ENCODE peak calls at places on chromosome 22, in six cellular contexts. C is MM.1S, D is HCT116, F is GM23248, E is PC-3, G is GM23338. V is an unnamed sample.

GRCh38 chr22:22810018-22810427 is 77.6 kb upstream of the IGLL5 start:
- DNase-seq in D (peak), E (no peak), C (no peak), G (no peak), F (no peak), V (peak)

GRCh38 chr22:46618667-46619066 is 1.5 kb upstream of the GRAMD4 start:
- DNase-seq in C (no peak), G (no peak), F (no peak), D (no peak), E (no peak), V (no peak)

GRCh38 chr22:46826438-46826837 is 64.0 kb downstream of the TBC1D22A start:
- DNase-seq in E (no peak), D (no peak), G (no peak), C (no peak), F (no peak), V (no peak)

GRCh38 chr22:23183107-23183698 is 2.9 kb downstream of the BCR start:
- DNase-seq in C (peak), E (peak), G (peak), D (no peak), F (peak), V (peak)

GRCh38 chr22:49259870-49260615 is 567.6 kb downstream of the BRD1 start:
- DNase-seq in F (no peak), D (no peak), G (no peak), E (no peak), C (no peak), V (no peak)

GRCh38 chr22:42294034-42294985 is 23.9 kb upstream of the TCF20 start:
- DNase-seq in G (peak), D (no peak), F (peak), E (peak), C (no peak), V (peak)

GRCh38 chr22:33873666-33874065 is 46.6 kb downstream of the LARGE1 start:
- DNase-seq in D (no peak), C (no peak), G (no peak), E (no peak), F (no peak), V (no peak)

GRCh38 chr22:22748297-22748743 is 103.9 kb downstream of the GGTLC2 start:
- DNase-seq in F (peak), D (no peak), C (peak), E (peak), G (peak), V (peak)

GRCh38 chr22:33438273-33438672 is 380.1 kb upstream of the SYN3 start:
- DNase-seq in C (no peak), G (no peak), F (peak), D (no peak), E (peak), V (no peak)

GRCh38 chr22:28953399-28953798 is 70.0 kb downstream of the ZNRF3 start:
- DNase-seq in F (no peak), G (no peak), D (no peak), C (no peak), E (no peak), V (no peak)

GRCh38 chr22:48899523-48900326 is 927.9 kb downstream of the BRD1 start:
- DNase-seq in F (no peak), D (no peak), E (no peak), G (no peak), C (no peak), V (no peak)

GRCh38 chr22:43592470-43592869 is 180.7 kb downstream of the MPPED1 start:
- DNase-seq in F (no peak), E (no peak), G (peak), C (no peak), D (no peak), V (no peak)

GRCh38 chr22:29081499-29082236 is 8.8 kb downstream of the KREMEN1 start:
- DNase-seq in G (no peak), D (no peak), E (no peak), C (no peak), F (no peak), V (no peak)

GRCh38 chr22:28448625-28449024 is 231.0 kb downstream of the TTC28 start:
- DNase-seq in D (no peak), E (no peak), G (no peak), C (no peak), F (no peak), V (no peak)

GRCh38 chr22:28829358-28830181 is 29.2 kb upstream of the XBP1 start:
- DNase-seq in F (peak), G (peak), E (peak), C (peak), D (peak), V (peak)

GRCh38 chr22:37929390-37929789 is 23.3 kb downstream of the MICALL1 start:
- DNase-seq in E (no peak), D (no peak), C (no peak), F (no peak), G (no peak), V (no peak)

GRCh38 chr22:41833369-41834004 is 582 bp downstream of the SREBF2 start:
- DNase-seq in E (peak), D (no peak), C (peak), G (peak), F (peak), V (peak)

GRCh38 chr22:48055185-48055584 is 1292.7 kb downstream of the TBC1D22A start:
- DNase-seq in E (no peak), G (no peak), F (no peak), C (no peak), D (no peak), V (no peak)

GRCh38 chr22:46936378-46936916 is 174.0 kb downstream of the TBC1D22A start:
- DNase-seq in D (no peak), C (no peak), G (no peak), E (no peak), F (peak), V (no peak)

GRCh38 chr22:22855085-22855484 is 32.5 kb upstream of the IGLL5 start:
- DNase-seq in C (no peak), D (no peak), E (no peak), F (no peak), G (no peak), V (no peak)

GRCh38 chr22:17952273-17952801 is 72.0 kb downstream of the MICAL3 start:
- DNase-seq in D (no peak), G (no peak), E (peak), C (no peak), F (no peak), V (no peak)

GRCh38 chr22:44648821-44649566 is 53.0 kb upstream of the PRR5 start:
- DNase-seq in F (peak), E (no peak), G (no peak), C (no peak), D (no peak), V (no peak)

GRCh38 chr22:43206515-43207161 is 19.7 kb upstream of the TTLL12 start:
- DNase-seq in E (no peak), D (no peak), F (no peak), G (no peak), C (no peak), V (no peak)

GRCh38 chr22:23754220-23754919 is at the start of gene VPREB3:
- DNase-seq in E (no peak), G (peak), D (no peak), C (no peak), F (no peak), V (peak)

GRCh38 chr22:47168900-47169800 is 406.7 kb downstream of the TBC1D22A start:
- DNase-seq in F (peak), G (peak), C (no peak), E (peak), D (no peak), V (no peak)

GRCh38 chr22:43446881-43447280 is 35.1 kb downstream of the MPPED1 start:
- DNase-seq in D (no peak), G (no peak), F (peak), E (peak), C (no peak), V (no peak)

GRCh38 chr22:44399196-44399837 is 86.6 kb upstream of the SHISAL1 start:
- DNase-seq in G (no peak), C (no peak), E (no peak), F (no peak), D (no peak), V (no peak)

GRCh38 chr22:33923033-33923432 is 2.8 kb upstream of the LARGE1 start:
- DNase-seq in G (no peak), E (no peak), C (no peak), F (peak), D (no peak), V (no peak)

GRCh38 chr22:42577623-42578240 is 24.0 kb downstream of the SERHL2 start:
- DNase-seq in C (no peak), G (no peak), D (no peak), F (no peak), E (no peak), V (no peak)

GRCh38 chr22:23060612-23061400 is 9.5 kb upstream of the GNAZ start:
- DNase-seq in E (no peak), C (no peak), G (no peak), F (no peak), D (no peak), V (no peak)

GRCh38 chr22:44147821-44148574 is 32.7 kb upstream of the PARVG start:
- DNase-seq in G (peak), F (peak), C (no peak), D (no peak), E (no peak), V (no peak)

GRCh38 chr22:35678836-35679235 is 30.6 kb downstream of the APOL6 start:
- DNase-seq in C (no peak), F (no peak), D (no peak), E (no peak), G (no peak), V (no peak)

DNA sequence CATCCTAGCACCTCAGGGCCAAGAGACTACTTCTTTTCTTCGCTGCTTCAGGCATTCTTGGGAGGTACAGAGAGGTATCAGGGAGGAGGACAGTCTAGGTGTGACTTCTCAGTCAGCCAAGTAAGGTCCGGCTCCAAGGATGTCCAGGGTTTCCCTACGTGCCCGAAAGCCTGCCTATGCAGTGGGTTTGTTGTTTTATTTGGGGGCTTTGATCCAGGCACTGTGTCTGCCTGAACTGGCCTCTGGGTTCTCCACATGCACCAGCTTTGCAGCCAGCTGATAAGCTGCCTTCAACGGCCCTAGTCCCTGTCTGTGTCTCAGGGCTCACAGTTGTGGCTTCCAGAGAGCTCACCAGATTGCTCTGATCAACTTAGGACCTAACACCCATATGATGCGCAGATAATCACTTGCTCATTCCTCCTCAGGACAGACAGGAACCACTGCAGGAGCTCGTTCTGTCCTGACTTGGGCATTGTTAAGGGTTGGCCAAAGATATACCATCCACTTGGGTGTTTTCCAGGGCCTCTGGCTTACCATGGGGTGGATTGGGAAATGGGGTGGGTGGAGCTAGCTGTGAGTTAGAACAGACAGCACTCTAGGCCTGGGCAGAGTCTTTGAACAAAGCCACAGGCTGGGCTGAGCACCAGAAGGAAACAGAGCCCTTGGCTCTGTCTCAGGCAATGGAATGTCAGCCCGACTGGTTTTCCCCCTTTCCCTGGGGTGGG is 45.5 kb upstream of the CRYBB3 start:
- DNase-seq in G (peak), C (no peak), E (peak), F (peak), D (no peak), V (no peak)
- TF ChIP-seq EZH2phosphoT487 in G (no peak), C (no peak), E (no peak), F (no peak), D (no peak), V (no peak)

GRCh38 chr22:21657361-21658118 is 8.3 kb upstream of the PPIL2 start:
- DNase-seq in D (peak), F (peak), G (peak), E (peak), C (peak), V (peak)
- TF ChIP-seq EZH2phosphoT487 in D (no peak), F (no peak), G (no peak), E (no peak), C (no peak), V (no peak)

DNA sequence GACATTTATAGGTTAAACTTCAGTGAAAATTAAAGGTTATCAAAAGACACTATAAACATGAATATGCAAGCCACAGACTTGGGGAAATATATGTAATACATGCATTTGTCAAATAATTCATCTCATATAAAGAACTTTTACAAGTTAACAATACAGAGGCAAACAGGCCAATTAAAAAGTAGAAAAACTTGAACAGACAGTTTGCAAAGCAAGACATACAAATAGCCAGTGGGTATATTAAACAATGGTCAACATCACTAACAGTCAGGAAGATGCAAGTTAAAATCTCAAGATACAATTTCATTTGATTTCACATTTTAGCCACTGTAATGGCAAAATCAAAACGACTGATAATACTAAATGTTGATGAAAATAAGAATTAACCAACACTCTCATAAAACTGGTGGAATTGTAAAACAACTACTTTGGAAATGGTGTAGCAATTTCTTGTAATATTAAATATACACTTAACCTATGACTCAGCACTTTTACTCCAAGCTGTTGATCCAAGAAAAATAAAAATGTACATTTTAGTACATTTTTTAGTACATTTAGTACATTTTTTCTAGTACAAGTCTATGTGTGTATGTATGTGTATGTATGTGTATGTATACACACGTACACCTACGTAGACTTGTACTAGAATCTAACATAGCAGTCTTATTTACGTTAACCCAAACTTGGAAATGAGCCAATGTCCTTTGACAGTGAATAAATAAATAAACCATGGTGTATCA is 62.8 kb downstream of the LRRC74B start:
- DNase-seq in C (no peak), G (no peak), E (peak), D (no peak), F (peak), V (no peak)
- TF ChIP-seq EZH2phosphoT487 in C (no peak), G (no peak), E (no peak), D (no peak), F (no peak), V (no peak)

GRCh38 chr22:27212081-27212480 is 554.7 kb downstream of the MIAT start:
- DNase-seq in G (no peak), F (peak), E (no peak), D (no peak), C (no peak), V (no peak)

GRCh38 chr22:27213291-27213690 is 555.9 kb downstream of the MIAT start:
- DNase-seq in E (no peak), D (no peak), F (peak), C (no peak), G (no peak), V (no peak)

GRCh38 chr22:27212617-27213177 is 555.3 kb downstream of the MIAT start:
- DNase-seq in G (no peak), E (no peak), C (no peak), D (no peak), F (peak), V (no peak)

GRCh38 chr22:27207907-27208306 is 550.5 kb downstream of the MIAT start:
- DNase-seq in G (no peak), F (peak), E (no peak), C (no peak), D (no peak), V (no peak)

GRCh38 chr22:27210111-27210739 is 552.8 kb downstream of the MIAT start:
- DNase-seq in D (no peak), C (no peak), E (no peak), G (no peak), F (no peak), V (no peak)
- TF ChIP-seq EZH2phosphoT487 in D (no peak), C (no peak), E (no peak), G (no peak), F (no peak), V (no peak)

GRCh38 chr22:20773793-20774212 is at the start of gene SERPIND1:
- DNase-seq in E (no peak), D (no peak), C (no peak), G (no peak), F (no peak), V (no peak)
- TF ChIP-seq EZH2phosphoT487 in E (no peak), D (no peak), C (no peak), G (no peak), F (no peak), V (no peak)

GRCh38 chr22:30859714-30860095 is 108.9 kb downstream of the MORC2 start:
- DNase-seq in C (no peak), G (no peak), F (no peak), D (no peak), E (no peak), V (no peak)
- TF ChIP-seq EZH2phosphoT487 in C (no peak), G (no peak), F (no peak), D (no peak), E (no peak), V (no peak)

GRCh38 chr22:39658806-39659463 is 88.4 kb downstream of the CACNA1I start:
- DNase-seq in E (no peak), G (no peak), F (no peak), D (no peak), C (no peak), V (no peak)
- TF ChIP-seq EZH2phosphoT487 in E (no peak), G (no peak), F (no peak), D (no peak), C (no peak), V (no peak)

V was measured in OCI-LY7.